ENCODE peak calls at places on chromosomes 11 and 22, in four cellular contexts. A is AG10803; X is activated effector memory CD4-positive, alpha-beta T cell treated with anti-CD3 and anti-CD28 coated beads, Interleukin-2, amount 50 U/mL, for 16 hours; C is AG20443. M is an unnamed sample.

GRCh38 chr22:37925311-37925710 is 19.2 kb downstream of the MICALL1 start:
- DNase-seq in A (no peak), X (no peak), C (no peak), M (no peak)

GRCh38 chr11:61362542-61362875 is 335 bp downstream of the TMEM138 start:
- DNase-seq in A (peak; percentile 49), X (no peak), C (peak; percentile 64), M (no peak)

GRCh38 chr11:88421530-88421929 is 84.0 kb upstream of the CTSC start:
- DNase-seq in A (peak; percentile 25), X (peak; percentile 66), C (no peak), M (no peak)

GRCh38 chr11:43278302-43278956 is 33.4 kb upstream of the API5 start:
- DNase-seq in A (peak; percentile 30), X (no peak), C (peak; percentile 52), M (no peak)

GRCh38 chr11:45178890-45179663 is 32.6 kb downstream of the PRDM11 start:
- DNase-seq in A (peak; percentile 13), X (no peak), C (no peak), M (no peak)

GRCh38 chr11:34650528-34650927 is 29.6 kb downstream of the EHF start:
- DNase-seq in A (no peak), X (peak; percentile 89), C (no peak), M (no peak)

GRCh38 chr11:5280582-5281102 is 10.9 kb upstream of the HBE1 start:
- DNase-seq in A (peak; percentile 98), X (no peak), C (peak; percentile 96), M (no peak)

GRCh38 chr11:62088331-62088933 is 35.4 kb upstream of the INCENP start:
- DNase-seq in A (no peak), X (no peak), C (no peak), M (no peak)

GRCh38 chr22:39240841-39241631 is 3.7 kb downstream of the PDGFB start:
- DNase-seq in A (peak; percentile 15), X (peak; percentile 73), C (no peak), M (no peak)

GRCh38 chr11:78325274-78325781 is 92.3 kb downstream of the GAB2 start:
- DNase-seq in A (no peak), X (no peak), C (no peak), M (no peak)

GRCh38 chr11:1854949-1855885 is 2.3 kb downstream of the LSP1 start:
- DNase-seq in A (no peak), X (peak; percentile 76), C (no peak), M (peak; percentile 84)

GRCh38 chr22:26585104-26585790 is 4.7 kb downstream of the TPST2 start:
- DNase-seq in A (peak; percentile 86), X (no peak), C (peak; percentile 63), M (peak; percentile 66)

GRCh38 chr11:114367244-114367957 is 32.9 kb downstream of the C11orf71 start:
- DNase-seq in A (no peak), X (no peak), C (no peak), M (no peak)

GRCh38 chr22:46661221-46661851 is 41.1 kb downstream of the GRAMD4 start:
- DNase-seq in A (no peak), X (peak; percentile 84), C (no peak), M (no peak)

GRCh38 chr11:98507208-98507607 is 513.5 kb upstream of the CNTN5 start:
- DNase-seq in A (no peak), X (no peak), C (no peak), M (no peak)

GRCh38 chr22:42862045-42862734 is 5.1 kb upstream of the ARFGAP3 start:
- DNase-seq in A (peak; percentile 25), X (no peak), C (no peak), M (no peak)

GRCh38 chr22:42688241-42688913 is 32.3 kb downstream of the A4GALT start:
- DNase-seq in A (peak; percentile 92), X (no peak), C (peak; percentile 92), M (no peak)

GRCh38 chr11:44312876-44313275 is 2.9 kb upstream of the ALX4 start:
- DNase-seq in A (no peak), X (no peak), C (no peak), M (no peak)

GRCh38 chr11:131423715-131424114 is 53.3 kb downstream of the NTM start:
- DNase-seq in A (peak; percentile 8), X (no peak), C (peak; percentile 25), M (no peak)

GRCh38 chr11:134519788-134520187 is 107.7 kb upstream of the B3GAT1 start:
- DNase-seq in A (no peak), X (peak; percentile 14), C (no peak), M (peak; percentile 47)

GRCh38 chr11:95299078-95299611 is 68.1 kb upstream of the SESN3 start:
- DNase-seq in A (peak; percentile 36), X (no peak), C (no peak), M (no peak)

GRCh38 chr11:66268210-66268952 is at the start of gene RAB1B:
- DNase-seq in A (peak; percentile 99), X (peak; percentile 100), C (peak; percentile 99), M (peak; percentile 100)

GRCh38 chr11:73252577-73253191 is 19.5 kb upstream of the P2RY6 start:
- DNase-seq in A (no peak), X (peak; percentile 51), C (no peak), M (no peak)

GRCh38 chr11:10654211-10655150 is 39.1 kb downstream of the IRAG1 start:
- DNase-seq in A (peak; percentile 66), X (no peak), C (peak; percentile 59), M (no peak)

GRCh38 chr11:75107187-75107586 is 10.5 kb upstream of the OR2AT4 start:
- DNase-seq in A (no peak), X (no peak), C (no peak), M (no peak)

GRCh38 chr11:16973565-16973964 is 40.6 kb downstream of the PLEKHA7 start:
- DNase-seq in A (no peak), X (no peak), C (no peak), M (no peak)

GRCh38 chr11:15113381-15113780 is 1.3 kb upstream of the INSC start:
- DNase-seq in A (no peak), X (no peak), C (no peak), M (peak; percentile 89)

GRCh38 chr11:646214-646613 is 9.1 kb downstream of the DRD4 start:
- DNase-seq in A (no peak), X (no peak), C (no peak), M (no peak)

GRCh38 chr11:10823152-10823579 is 14.4 kb upstream of the EIF4G2 start:
- DNase-seq in A (peak; percentile 27), X (no peak), C (no peak), M (no peak)

GRCh38 chr22:22576244-22576988 is 17.4 kb upstream of the PRAME start:
- DNase-seq in A (peak; percentile 29), X (peak; percentile 72), C (peak; percentile 80), M (no peak)

GRCh38 chr11:112790286-112790685 is 170.9 kb upstream of the NCAM1 start:
- DNase-seq in A (no peak), X (no peak), C (no peak), M (no peak)

GRCh38 chr11:123537726-123538125 is 107.7 kb downstream of the GRAMD1B start:
- DNase-seq in A (no peak), X (no peak), C (no peak), M (no peak)

GRCh38 chr11:17734418-17734911 is at the start of gene KCNC1:
- DNase-seq in A (peak; percentile 32), X (no peak), C (peak; percentile 84), M (peak; percentile 68)

GRCh38 chr11:2190670-2191471 is 19.3 kb upstream of the TH start:
- DNase-seq in A (no peak), X (no peak), C (no peak), M (no peak)

GRCh38 chr22:49489821-49490220 is 337.9 kb downstream of the BRD1 start:
- DNase-seq in A (no peak), X (no peak), C (no peak), M (no peak)

GRCh38 chr11:118705796-118706545 is 26.5 kb upstream of the TREH start:
- DNase-seq in A (no peak), X (no peak), C (peak; percentile 12), M (no peak)

GRCh38 chr11:76231339-76231738 is 25.0 kb upstream of the WNT11 start:
- DNase-seq in A (no peak), X (no peak), C (no peak), M (no peak)

GRCh38 chr11:40445391-40445790 is 1014.1 kb downstream of the LRRC4C start:
- DNase-seq in A (peak; percentile 21), X (no peak), C (no peak), M (no peak)

GRCh38 chr11:12085371-12086251 is 24.8 kb upstream of the MICAL2 start:
- DNase-seq in A (peak; percentile 63), X (no peak), C (no peak), M (no peak)